ENCODE peak calls at places on chromosomes 7 and 10, in seven cellular contexts. D is Panc1, U is HCT116, N is HepG2, X is GM12878, B is H1, T is K562. Q is an unnamed sample.

GRCh38 chr7:129859188-129859587 is 93.6 kb downstream of the UBE2H start:
- DNase-seq in N (no peak), U (no peak), B (no peak), X (peak), D (no peak), T (no peak), Q (no peak)

GRCh38 chr7:122340427-122340826 is 35.9 kb upstream of the FEZF1 start:
- DNase-seq in N (no peak), U (no peak), D (no peak), T (no peak), B (no peak), X (no peak), Q (no peak)

GRCh38 chr7:136016649-136017395 is 39.7 kb upstream of the MTPN start:
- DNase-seq in D (no peak), X (no peak), T (no peak), B (no peak), N (no peak), U (no peak), Q (no peak)

GRCh38 chr7:104275900-104276299 is 52.5 kb upstream of the LHFPL3 start:
- DNase-seq in B (no peak), X (no peak), T (no peak), N (peak), D (no peak), U (no peak), Q (no peak)

GRCh38 chr10:59606551-59606961 is 103.1 kb downstream of the SLC16A9 start:
- DNase-seq in B (no peak), X (no peak), T (no peak), D (no peak), N (no peak), U (no peak), Q (peak)

GRCh38 chr10:131555406-131555805 is 243.9 kb upstream of the TCERG1L start:
- DNase-seq in U (no peak), D (no peak), B (no peak), N (no peak), X (no peak), T (no peak), Q (no peak)

GRCh38 chr7:89308535-89308934 is 513.0 kb upstream of the TEX47 start:
- DNase-seq in X (no peak), U (no peak), N (no peak), D (no peak), B (no peak), T (no peak), Q (no peak)

GRCh38 chr7:158474488-158474887 is 113.1 kb downstream of the PTPRN2 start:
- DNase-seq in T (no peak), X (no peak), N (no peak), U (no peak), D (no peak), B (no peak), Q (no peak)

GRCh38 chr7:148697256-148697841 is 1.4 kb upstream of the CUL1 start:
- DNase-seq in T (no peak), D (no peak), U (no peak), B (no peak), X (no peak), N (no peak), Q (peak)

GRCh38 chr7:13282377-13282980 is 595.0 kb downstream of the ARL4A start:
- DNase-seq in T (no peak), U (peak), X (no peak), N (no peak), B (no peak), D (no peak), Q (peak)

GRCh38 chr10:48284002-48284546 is 9.6 kb upstream of the FRMPD2 start:
- DNase-seq in D (no peak), U (no peak), N (no peak), T (no peak), B (no peak), X (no peak), Q (no peak)

GRCh38 chr10:103451871-103452713 is at the start of gene CALHM2:
- DNase-seq in U (no peak), D (no peak), X (no peak), N (peak), B (no peak), T (no peak), Q (peak)

GRCh38 chr7:84078415-84078814 is 116.2 kb downstream of the SEMA3A start:
- DNase-seq in X (no peak), U (no peak), T (no peak), D (no peak), N (no peak), B (no peak), Q (no peak)

GRCh38 chr10:28179490-28180099 is 123.3 kb downstream of the MPP7 start:
- DNase-seq in D (peak), U (peak), B (no peak), N (peak), T (peak), X (no peak), Q (peak)

GRCh38 chr10:34364253-34365037 is 450.7 kb downstream of the PARD3 start:
- DNase-seq in T (no peak), B (no peak), N (peak), U (no peak), X (no peak), D (no peak), Q (no peak)

GRCh38 chr7:150968056-150968455 is 10.1 kb downstream of the KCNH2 start:
- DNase-seq in N (no peak), B (no peak), D (no peak), T (no peak), U (no peak), X (no peak), Q (no peak)

GRCh38 chr7:150970424-150970823 is 7.7 kb downstream of the KCNH2 start:
- DNase-seq in D (no peak), B (no peak), X (no peak), T (no peak), U (no peak), N (no peak), Q (no peak)

GRCh38 chr7:150971242-150972048 is 6.7 kb downstream of the KCNH2 start:
- DNase-seq in D (no peak), U (no peak), X (no peak), B (no peak), T (peak), N (no peak), Q (peak)

GRCh38 chr7:150968698-150969482 is 9.2 kb downstream of the KCNH2 start:
- DNase-seq in B (no peak), T (peak), D (no peak), N (no peak), U (no peak), X (no peak), Q (no peak)

DNA sequence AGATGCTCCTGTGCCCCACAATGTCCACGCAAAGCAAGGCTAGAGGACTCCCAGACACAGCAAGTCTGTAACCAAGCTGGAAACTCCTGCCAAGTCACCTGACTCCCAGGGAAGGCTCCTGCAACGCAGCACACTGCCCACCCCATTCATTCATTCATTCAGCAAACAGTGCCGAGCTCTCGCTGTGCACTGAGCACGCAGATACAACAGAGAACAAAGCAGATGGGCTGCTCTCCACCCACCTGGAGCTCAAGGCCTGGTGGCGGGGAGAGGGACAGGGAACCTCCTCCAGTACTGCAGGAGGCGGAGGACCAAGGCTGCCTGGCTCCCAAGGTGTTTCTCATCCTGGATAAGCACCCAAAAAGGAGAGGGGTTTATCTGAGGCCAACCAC is 8.6 kb downstream of the KCNH2 start:
- DNase-seq in D (no peak), N (no peak), T (peak), B (no peak), X (no peak), U (no peak), Q (no peak)
- TF ChIP-seq SIN3A in D (no peak), N (no peak), T (no peak), B (no peak), X (no peak), U (no peak), Q (no peak)

GRCh38 chr7:102895602-102896001 is 17.2 kb upstream of the LRRC17 start:
- DNase-seq in D (no peak), B (no peak), U (no peak), N (no peak), T (no peak), X (no peak), Q (no peak)

GRCh38 chr7:102898532-102898859 is 14.3 kb upstream of the LRRC17 start:
- DNase-seq in T (no peak), N (no peak), B (no peak), X (no peak), D (no peak), U (no peak), Q (no peak)

GRCh38 chr7:102896585-102896984 is 16.2 kb upstream of the LRRC17 start:
- DNase-seq in N (no peak), U (no peak), B (no peak), T (no peak), X (no peak), D (no peak), Q (no peak)

GRCh38 chr7:102897211-102897621 is 15.6 kb upstream of the LRRC17 start:
- DNase-seq in T (no peak), X (no peak), D (no peak), B (no peak), U (no peak), N (no peak), Q (peak)

DNA sequence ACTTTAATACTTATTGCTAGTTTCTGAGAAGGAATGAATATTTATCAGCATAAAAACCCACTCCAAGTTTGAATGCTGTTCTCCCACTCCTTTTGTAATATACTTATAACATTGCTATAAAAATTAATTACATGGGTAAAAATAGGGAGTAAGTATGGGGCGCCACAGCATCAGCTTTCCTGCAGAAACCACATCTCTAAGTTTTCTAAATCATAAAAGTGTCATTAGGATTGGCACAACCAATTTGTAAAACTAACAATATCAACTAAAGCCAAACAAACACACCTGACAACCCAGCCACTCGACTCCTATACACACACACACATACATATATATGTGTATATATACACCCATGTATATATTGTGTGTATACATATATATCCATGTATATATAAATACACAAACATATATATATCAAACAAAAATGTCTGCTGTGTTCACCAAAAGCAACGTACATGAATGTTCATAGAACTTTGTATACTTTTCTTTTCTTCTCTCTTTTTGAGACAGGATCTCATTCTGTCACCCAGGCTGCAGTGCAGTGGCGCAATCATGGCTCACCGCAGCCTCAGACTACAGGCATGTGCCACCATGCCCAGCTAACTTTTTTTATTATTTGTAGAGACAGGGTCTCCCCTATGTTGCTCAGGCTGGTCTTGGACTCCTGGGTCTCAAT is 14.8 kb upstream of the LRRC17 start:
- DNase-seq in D (no peak), B (no peak), X (no peak), U (no peak), N (no peak), T (no peak), Q (no peak)
- TF ChIP-seq POLR2AphosphoS5 in D (no peak), B (no peak), X (no peak), U (no peak), N (no peak), T (no peak), Q (no peak)

DNA sequence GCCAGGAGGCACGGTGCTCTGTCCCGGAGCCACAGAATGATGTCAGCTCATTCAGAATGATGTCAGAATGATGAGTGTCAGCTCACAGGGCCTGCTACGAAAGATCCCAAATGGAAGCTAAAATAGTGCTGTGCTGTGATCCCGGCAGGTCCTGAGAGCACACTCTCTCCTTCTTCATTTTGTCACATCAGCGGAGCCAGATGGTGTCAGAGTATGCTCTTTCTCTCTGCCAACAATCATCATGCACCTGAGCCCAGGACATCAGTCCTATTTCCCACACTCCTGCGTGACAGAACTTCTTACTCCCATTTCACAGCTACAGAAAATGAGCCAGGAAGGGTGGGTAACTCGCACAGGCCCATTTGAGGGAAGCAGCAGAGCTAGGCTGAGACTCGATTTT is 8.4 kb downstream of the ABCA13 start:
- DNase-seq in T (no peak), N (no peak), X (no peak), D (no peak), B (no peak), U (no peak), Q (no peak)
- TF ChIP-seq SIN3A in T (no peak), N (no peak), X (no peak), D (no peak), B (no peak), U (no peak), Q (no peak)

GRCh38 chr7:111561909-111562732 is at the start of gene IMMP2L:
- DNase-seq in T (peak), B (peak), D (peak), X (peak), U (peak), N (peak), Q (peak)
- TF ChIP-seq POLR2AphosphoS5 in T (peak), B (peak), D (peak), X (peak), U (peak), N (peak), Q (peak)

DNA sequence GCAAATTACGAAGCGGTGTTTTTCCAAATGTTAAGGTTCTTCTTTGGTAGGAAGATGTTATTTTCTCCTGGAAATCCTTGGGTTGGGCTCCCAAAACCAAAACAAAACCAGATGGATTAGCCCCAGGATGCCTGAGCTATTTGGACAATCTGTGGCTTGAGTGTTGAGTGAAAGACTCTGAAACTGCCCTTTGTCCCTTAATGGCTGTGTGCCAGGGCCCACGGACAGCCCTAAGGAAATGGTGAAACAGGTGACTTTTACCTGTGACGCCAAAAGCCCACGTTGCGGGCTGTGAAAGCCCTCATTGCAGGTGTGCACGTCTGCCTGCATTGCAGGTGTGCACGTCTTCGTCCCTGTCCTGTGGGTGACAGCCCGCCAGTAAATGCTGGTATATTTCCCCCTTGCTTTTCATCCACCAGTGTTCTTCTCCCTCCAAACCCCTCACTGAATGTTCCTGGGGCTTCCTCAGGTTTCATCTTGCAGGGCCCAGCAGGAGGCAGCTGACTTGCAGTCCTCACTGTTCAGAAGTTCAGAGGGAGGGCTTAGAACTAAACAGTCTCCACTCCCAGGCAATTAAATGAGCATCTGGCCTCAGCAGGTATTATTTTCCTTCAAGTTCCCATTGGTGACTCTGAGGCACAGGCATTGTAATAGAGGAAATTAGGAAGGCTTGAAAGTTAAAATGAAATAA is 10.7 kb downstream of the PFKP start:
- DNase-seq in X (no peak), U (no peak), T (no peak), B (no peak), N (no peak), D (no peak), Q (no peak)
- TF ChIP-seq SIN3A in X (no peak), U (no peak), T (no peak), B (no peak), N (no peak), D (no peak), Q (no peak)